ENCODE peak calls at places on chromosomes 4 and X, in ten cellular contexts. One of them, this sample, is unnamed.

GRCh38 chrX:148288451-148288850 is 212.0 kb upstream of the AFF2 start:
- DNase-seq in fibroblast of lung: no peak
- DNase-seq in cardiac muscle cell: no peak
- DNase-seq in neural progenitor cell: no peak
- DNase-seq in HCT116: no peak
- DNase-seq in PC-3: no peak
- DNase-seq in hepatocyte: no peak
- DNase-seq in body of pancreas: no peak
- DNase-seq in HepG2: no peak
- DNase-seq in psoas muscle: no peak
- DNase-seq in this sample: no peak

GRCh38 chr4:15001248-15001824 is 945 bp upstream of the CPEB2 start:
- DNase-seq in fibroblast of lung: peak
- DNase-seq in cardiac muscle cell: peak
- DNase-seq in neural progenitor cell: peak
- DNase-seq in HCT116: no peak
- DNase-seq in PC-3: peak
- DNase-seq in hepatocyte: peak
- DNase-seq in body of pancreas: peak
- DNase-seq in HepG2: peak
- DNase-seq in psoas muscle: peak
- DNase-seq in this sample: peak

GRCh38 chrX:120366794-120367193 is 4.9 kb downstream of the ATP1B4 start:
- DNase-seq in fibroblast of lung: no peak
- DNase-seq in cardiac muscle cell: no peak
- DNase-seq in neural progenitor cell: no peak
- DNase-seq in HCT116: no peak
- DNase-seq in PC-3: no peak
- DNase-seq in hepatocyte: no peak
- DNase-seq in body of pancreas: no peak
- DNase-seq in HepG2: no peak
- DNase-seq in psoas muscle: no peak
- DNase-seq in this sample: no peak

GRCh38 chr4:166816901-166817300 is 417.4 kb downstream of the SPOCK3 start:
- DNase-seq in fibroblast of lung: peak
- DNase-seq in cardiac muscle cell: no peak
- DNase-seq in neural progenitor cell: no peak
- DNase-seq in HCT116: peak
- DNase-seq in PC-3: no peak
- DNase-seq in hepatocyte: peak
- DNase-seq in body of pancreas: peak
- DNase-seq in HepG2: no peak
- DNase-seq in psoas muscle: no peak
- DNase-seq in this sample: no peak

GRCh38 chrX:19688426-19688825 is 173.1 kb upstream of the MAP3K15 start:
- DNase-seq in fibroblast of lung: no peak
- DNase-seq in cardiac muscle cell: no peak
- DNase-seq in neural progenitor cell: no peak
- DNase-seq in HCT116: no peak
- DNase-seq in PC-3: no peak
- DNase-seq in hepatocyte: no peak
- DNase-seq in body of pancreas: no peak
- DNase-seq in HepG2: no peak
- DNase-seq in psoas muscle: no peak
- DNase-seq in this sample: no peak

GRCh38 chr4:144644368-144645101 is 1.4 kb upstream of the HHIP start:
- DNase-seq in fibroblast of lung: no peak
- DNase-seq in cardiac muscle cell: no peak
- DNase-seq in neural progenitor cell: no peak
- DNase-seq in HCT116: no peak
- DNase-seq in PC-3: no peak
- DNase-seq in hepatocyte: no peak
- DNase-seq in body of pancreas: no peak
- DNase-seq in HepG2: no peak
- DNase-seq in psoas muscle: no peak
- DNase-seq in this sample: peak

GRCh38 chr4:119627267-119628190 is 1.1 kb downstream of the PDE5A start:
- DNase-seq in fibroblast of lung: peak
- DNase-seq in cardiac muscle cell: peak
- DNase-seq in neural progenitor cell: peak
- DNase-seq in HCT116: peak
- DNase-seq in PC-3: peak
- DNase-seq in hepatocyte: peak
- DNase-seq in body of pancreas: peak
- DNase-seq in HepG2: no peak
- DNase-seq in psoas muscle: peak
- DNase-seq in this sample: peak

GRCh38 chr4:185128272-185129119 is 14.6 kb upstream of the SLC25A4 start:
- DNase-seq in fibroblast of lung: peak
- DNase-seq in cardiac muscle cell: peak
- DNase-seq in neural progenitor cell: peak
- DNase-seq in HCT116: no peak
- DNase-seq in PC-3: no peak
- DNase-seq in hepatocyte: peak
- DNase-seq in body of pancreas: peak
- DNase-seq in HepG2: no peak
- DNase-seq in psoas muscle: peak
- DNase-seq in this sample: peak

GRCh38 chr4:130568746-130569145 is 1472.8 kb downstream of the C4orf33 start:
- DNase-seq in fibroblast of lung: no peak
- DNase-seq in cardiac muscle cell: no peak
- DNase-seq in neural progenitor cell: no peak
- DNase-seq in HCT116: no peak
- DNase-seq in PC-3: no peak
- DNase-seq in hepatocyte: no peak
- DNase-seq in body of pancreas: no peak
- DNase-seq in HepG2: no peak
- DNase-seq in psoas muscle: no peak
- DNase-seq in this sample: no peak

GRCh38 chr4:96194993-96195392 is 355.1 kb downstream of the PDHA2 start:
- DNase-seq in fibroblast of lung: peak
- DNase-seq in cardiac muscle cell: no peak
- DNase-seq in neural progenitor cell: no peak
- DNase-seq in HCT116: no peak
- DNase-seq in PC-3: no peak
- DNase-seq in hepatocyte: no peak
- DNase-seq in body of pancreas: no peak
- DNase-seq in HepG2: no peak
- DNase-seq in psoas muscle: no peak
- DNase-seq in this sample: no peak

GRCh38 chr4:75771607-75772006 is 47.2 kb downstream of the USO1 start:
- DNase-seq in fibroblast of lung: no peak
- DNase-seq in cardiac muscle cell: no peak
- DNase-seq in neural progenitor cell: no peak
- DNase-seq in HCT116: no peak
- DNase-seq in PC-3: no peak
- DNase-seq in hepatocyte: no peak
- DNase-seq in body of pancreas: no peak
- DNase-seq in HepG2: no peak
- DNase-seq in psoas muscle: no peak
- DNase-seq in this sample: no peak

DNA sequence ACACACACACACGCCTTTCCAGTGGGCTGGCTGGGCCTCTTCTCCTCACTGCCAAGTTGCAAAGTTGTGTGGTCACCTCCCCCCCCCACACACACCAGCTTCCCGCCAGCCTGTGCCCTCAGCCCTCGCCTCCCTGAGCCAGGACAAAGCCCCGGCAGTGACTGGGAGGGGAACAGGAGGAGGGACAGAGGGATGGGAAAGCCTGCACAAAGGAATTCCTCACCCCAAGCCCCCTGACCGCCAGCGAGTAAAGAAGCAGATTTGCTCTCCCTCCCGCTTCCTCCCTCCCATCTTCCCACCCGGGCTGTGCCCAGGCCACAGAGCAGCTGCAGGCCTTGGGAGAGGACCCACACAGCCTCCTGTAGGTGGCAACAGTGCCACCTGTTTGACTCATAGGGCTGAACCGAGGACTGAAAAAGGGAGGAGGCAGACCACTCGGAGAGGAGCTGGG is at the start of gene GDPD2:
- DNase-seq in fibroblast of lung: peak
- DNase-seq in cardiac muscle cell: peak
- DNase-seq in neural progenitor cell: peak
- DNase-seq in HCT116: no peak
- DNase-seq in PC-3: peak
- DNase-seq in hepatocyte: peak
- DNase-seq in body of pancreas: peak
- DNase-seq in HepG2: peak
- DNase-seq in psoas muscle: no peak
- DNase-seq in this sample: no peak
- TF ChIP-seq CTCF in fibroblast of lung: no peak
- TF ChIP-seq CTCF in cardiac muscle cell: no peak
- TF ChIP-seq CTCF in neural progenitor cell: peak
- TF ChIP-seq CTCF in HCT116: peak
- TF ChIP-seq CTCF in PC-3: peak
- TF ChIP-seq CTCF in hepatocyte: peak
- TF ChIP-seq CTCF in body of pancreas: peak
- TF ChIP-seq CTCF in HepG2: peak
- TF ChIP-seq CTCF in psoas muscle: peak
- TF ChIP-seq CTCF in this sample: no peak

GRCh38 chrX:135081695-135082094 is 29.8 kb upstream of the RTL8A start:
- DNase-seq in fibroblast of lung: no peak
- DNase-seq in cardiac muscle cell: no peak
- DNase-seq in neural progenitor cell: no peak
- DNase-seq in HCT116: no peak
- DNase-seq in PC-3: no peak
- DNase-seq in hepatocyte: no peak
- DNase-seq in body of pancreas: no peak
- DNase-seq in HepG2: no peak
- DNase-seq in psoas muscle: no peak
- DNase-seq in this sample: no peak

GRCh38 chrX:135087867-135088266 is 32.5 kb downstream of the ETDB start:
- DNase-seq in fibroblast of lung: no peak
- DNase-seq in cardiac muscle cell: no peak
- DNase-seq in neural progenitor cell: no peak
- DNase-seq in HCT116: no peak
- DNase-seq in PC-3: no peak
- DNase-seq in hepatocyte: no peak
- DNase-seq in body of pancreas: no peak
- DNase-seq in HepG2: no peak
- DNase-seq in psoas muscle: no peak
- DNase-seq in this sample: no peak

GRCh38 chrX:135089126-135089525 is 31.2 kb downstream of the ETDB start:
- DNase-seq in fibroblast of lung: no peak
- DNase-seq in cardiac muscle cell: no peak
- DNase-seq in neural progenitor cell: no peak
- DNase-seq in HCT116: no peak
- DNase-seq in PC-3: no peak
- DNase-seq in hepatocyte: no peak
- DNase-seq in body of pancreas: no peak
- DNase-seq in HepG2: no peak
- DNase-seq in psoas muscle: no peak
- DNase-seq in this sample: no peak

GRCh38 chrX:135086197-135086854 is 34.0 kb downstream of the ETDB start:
- DNase-seq in fibroblast of lung: peak
- DNase-seq in cardiac muscle cell: peak
- DNase-seq in neural progenitor cell: peak
- DNase-seq in HCT116: peak
- DNase-seq in PC-3: peak
- DNase-seq in hepatocyte: peak
- DNase-seq in body of pancreas: peak
- DNase-seq in HepG2: peak
- DNase-seq in psoas muscle: no peak
- DNase-seq in this sample: peak
- TF ChIP-seq CTCF in fibroblast of lung: peak
- TF ChIP-seq CTCF in cardiac muscle cell: peak
- TF ChIP-seq CTCF in neural progenitor cell: peak
- TF ChIP-seq CTCF in HCT116: peak
- TF ChIP-seq CTCF in PC-3: peak
- TF ChIP-seq CTCF in hepatocyte: peak
- TF ChIP-seq CTCF in body of pancreas: peak
- TF ChIP-seq CTCF in HepG2: peak
- TF ChIP-seq CTCF in psoas muscle: peak
- TF ChIP-seq CTCF in this sample: peak

GRCh38 chr4:152587127-152587526 is 51.2 kb upstream of the FBXW7 start:
- DNase-seq in fibroblast of lung: no peak
- DNase-seq in cardiac muscle cell: no peak
- DNase-seq in neural progenitor cell: no peak
- DNase-seq in HCT116: no peak
- DNase-seq in PC-3: no peak
- DNase-seq in hepatocyte: no peak
- DNase-seq in body of pancreas: no peak
- DNase-seq in HepG2: no peak
- DNase-seq in psoas muscle: no peak
- DNase-seq in this sample: no peak

GRCh38 chr4:152588869-152589268 is 53.0 kb upstream of the FBXW7 start:
- DNase-seq in fibroblast of lung: no peak
- DNase-seq in cardiac muscle cell: no peak
- DNase-seq in neural progenitor cell: no peak
- DNase-seq in HCT116: no peak
- DNase-seq in PC-3: no peak
- DNase-seq in hepatocyte: no peak
- DNase-seq in body of pancreas: no peak
- DNase-seq in HepG2: no peak
- DNase-seq in psoas muscle: no peak
- DNase-seq in this sample: no peak

GRCh38 chr4:152586668-152587067 is 50.8 kb upstream of the FBXW7 start:
- DNase-seq in fibroblast of lung: no peak
- DNase-seq in cardiac muscle cell: no peak
- DNase-seq in neural progenitor cell: no peak
- DNase-seq in HCT116: no peak
- DNase-seq in PC-3: no peak
- DNase-seq in hepatocyte: no peak
- DNase-seq in body of pancreas: no peak
- DNase-seq in HepG2: peak
- DNase-seq in psoas muscle: no peak
- DNase-seq in this sample: no peak

GRCh38 chr4:152581536-152582160 is 45.8 kb upstream of the FBXW7 start:
- DNase-seq in fibroblast of lung: no peak
- DNase-seq in cardiac muscle cell: no peak
- DNase-seq in neural progenitor cell: no peak
- DNase-seq in HCT116: no peak
- DNase-seq in PC-3: no peak
- DNase-seq in hepatocyte: no peak
- DNase-seq in body of pancreas: no peak
- DNase-seq in HepG2: no peak
- DNase-seq in psoas muscle: no peak
- DNase-seq in this sample: no peak

DNA sequence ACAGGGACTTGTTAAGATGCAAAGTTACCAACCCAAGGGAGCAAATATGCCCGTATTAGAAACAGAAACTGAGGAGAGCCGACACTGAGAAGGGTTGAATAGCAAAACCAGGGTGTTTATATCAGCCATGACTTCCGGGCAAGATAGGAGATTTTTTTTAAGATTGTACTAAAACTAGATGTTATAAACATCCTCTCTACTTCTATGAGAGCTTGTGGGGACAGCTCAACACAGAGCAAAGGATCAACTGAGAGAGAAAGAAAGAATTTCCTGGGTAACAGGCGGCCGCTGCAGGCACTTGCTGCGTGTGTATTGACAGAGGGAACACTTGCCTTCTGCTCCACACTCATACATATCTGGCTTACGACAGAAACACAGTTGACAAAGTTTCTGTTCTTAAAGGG is 49.1 kb upstream of the FBXW7 start:
- DNase-seq in fibroblast of lung: no peak
- DNase-seq in cardiac muscle cell: no peak
- DNase-seq in neural progenitor cell: no peak
- DNase-seq in HCT116: no peak
- DNase-seq in PC-3: no peak
- DNase-seq in hepatocyte: no peak
- DNase-seq in body of pancreas: no peak
- DNase-seq in HepG2: no peak
- DNase-seq in psoas muscle: no peak
- DNase-seq in this sample: peak
- TF ChIP-seq CTCF in fibroblast of lung: no peak
- TF ChIP-seq CTCF in cardiac muscle cell: no peak
- TF ChIP-seq CTCF in neural progenitor cell: no peak
- TF ChIP-seq CTCF in HCT116: no peak
- TF ChIP-seq CTCF in PC-3: no peak
- TF ChIP-seq CTCF in hepatocyte: no peak
- TF ChIP-seq CTCF in body of pancreas: no peak
- TF ChIP-seq CTCF in HepG2: no peak
- TF ChIP-seq CTCF in psoas muscle: no peak
- TF ChIP-seq CTCF in this sample: no peak

GRCh38 chrX:74234829-74235228 is 69.2 kb upstream of the ZCCHC13 start:
- DNase-seq in fibroblast of lung: no peak
- DNase-seq in cardiac muscle cell: no peak
- DNase-seq in neural progenitor cell: no peak
- DNase-seq in HCT116: no peak
- DNase-seq in PC-3: peak
- DNase-seq in hepatocyte: no peak
- DNase-seq in body of pancreas: no peak
- DNase-seq in HepG2: no peak
- DNase-seq in psoas muscle: no peak
- DNase-seq in this sample: no peak
- TF ChIP-seq CTCF in fibroblast of lung: no peak
- TF ChIP-seq CTCF in cardiac muscle cell: no peak
- TF ChIP-seq CTCF in neural progenitor cell: no peak
- TF ChIP-seq CTCF in HCT116: no peak
- TF ChIP-seq CTCF in PC-3: peak
- TF ChIP-seq CTCF in hepatocyte: no peak
- TF ChIP-seq CTCF in body of pancreas: no peak
- TF ChIP-seq CTCF in HepG2: no peak
- TF ChIP-seq CTCF in psoas muscle: no peak
- TF ChIP-seq CTCF in this sample: no peak